ENCODE peak calls at places on chromosomes 1 and 21, in four cellular contexts. D is esophagus muscularis mucosa, G is choroid plexus epithelial cell, E is NB4. I is an unnamed sample.

GRCh38 chr1:51308636-51309035 is 21.7 kb downstream of the TTC39A start:
- DNase-seq in D (no peak), G (no peak), E (no peak), I (no peak)

GRCh38 chr1:63710306-63710705 is 63.5 kb upstream of the ROR1 start:
- DNase-seq in D (no peak), G (no peak), E (no peak), I (no peak)

GRCh38 chr1:103160281-103160680 is 52.0 kb upstream of the COL11A1 start:
- DNase-seq in D (no peak), G (peak), E (no peak), I (no peak)

GRCh38 chr21:25938673-25939395 is 204.1 kb downstream of the GABPA start:
- DNase-seq in D (no peak), G (peak), E (no peak), I (peak)

GRCh38 chr21:40752125-40752524 is 94.8 kb downstream of the DSCAM start:
- DNase-seq in D (peak), G (no peak), E (no peak), I (no peak)

GRCh38 chr1:225933072-225933471 is 7.9 kb downstream of the LEFTY2 start:
- DNase-seq in D (no peak), G (peak), E (no peak), I (peak)

GRCh38 chr1:152960452-152961044 is 9.9 kb upstream of the SPRR4 start:
- DNase-seq in D (no peak), G (no peak), E (peak), I (no peak)

GRCh38 chr1:70090875-70091274 is 114.5 kb downstream of the LRRC40 start:
- DNase-seq in D (no peak), G (peak), E (no peak), I (peak)

GRCh38 chr1:232457607-232458006 is 172.3 kb downstream of the SIPA1L2 start:
- DNase-seq in D (no peak), G (no peak), E (no peak), I (no peak)

GRCh38 chr1:156371553-156372264 is 2.7 kb downstream of the RHBG start:
- DNase-seq in D (no peak), G (peak), E (peak), I (peak)

GRCh38 chr1:8202182-8202905 is 115.6 kb upstream of the SLC45A1 start:
- DNase-seq in D (no peak), G (peak), E (no peak), I (peak)

GRCh38 chr1:63795455-63795854 is 21.6 kb downstream of the ROR1 start:
- DNase-seq in D (no peak), G (peak), E (no peak), I (no peak)

GRCh38 chr1:89070509-89070908 is 5.5 kb upstream of the GBP1 start:
- DNase-seq in D (no peak), G (peak), E (no peak), I (no peak)
- H3K4me3 ChIP-seq in D (peak), G (no peak), E (no peak), I (no peak)

GRCh38 chr1:18974005-18974404 is 17.5 kb upstream of the IFFO2 start:
- DNase-seq in D (no peak), G (no peak), E (no peak), I (no peak)

GRCh38 chr1:18972991-18973390 is 16.5 kb upstream of the IFFO2 start:
- DNase-seq in D (no peak), G (no peak), E (peak), I (no peak)

GRCh38 chr1:18973446-18973955 is 17.0 kb upstream of the IFFO2 start:
- DNase-seq in D (no peak), G (no peak), E (no peak), I (no peak)

GRCh38 chr1:18970762-18971161 is 14.3 kb upstream of the IFFO2 start:
- DNase-seq in D (no peak), G (no peak), E (no peak), I (no peak)

GRCh38 chr1:18972531-18972930 is 16.1 kb upstream of the IFFO2 start:
- DNase-seq in D (no peak), G (peak), E (peak), I (peak)
- TF ChIP-seq CTCF in D (peak), G (peak), E (no peak), I (peak)

GRCh38 chr1:246690100-246690499 is 34.1 kb upstream of the SCCPDH start:
- DNase-seq in D (no peak), G (no peak), E (no peak), I (no peak)

GRCh38 chr1:246695136-246695535 is 29.1 kb upstream of the SCCPDH start:
- DNase-seq in D (no peak), G (no peak), E (no peak), I (peak)

GRCh38 chr1:246691622-246692495 is 32.4 kb upstream of the SCCPDH start:
- DNase-seq in D (no peak), G (no peak), E (no peak), I (peak)

GRCh38 chr1:246687002-246687401 is 37.2 kb upstream of the SCCPDH start:
- DNase-seq in D (no peak), G (no peak), E (no peak), I (no peak)

DNA sequence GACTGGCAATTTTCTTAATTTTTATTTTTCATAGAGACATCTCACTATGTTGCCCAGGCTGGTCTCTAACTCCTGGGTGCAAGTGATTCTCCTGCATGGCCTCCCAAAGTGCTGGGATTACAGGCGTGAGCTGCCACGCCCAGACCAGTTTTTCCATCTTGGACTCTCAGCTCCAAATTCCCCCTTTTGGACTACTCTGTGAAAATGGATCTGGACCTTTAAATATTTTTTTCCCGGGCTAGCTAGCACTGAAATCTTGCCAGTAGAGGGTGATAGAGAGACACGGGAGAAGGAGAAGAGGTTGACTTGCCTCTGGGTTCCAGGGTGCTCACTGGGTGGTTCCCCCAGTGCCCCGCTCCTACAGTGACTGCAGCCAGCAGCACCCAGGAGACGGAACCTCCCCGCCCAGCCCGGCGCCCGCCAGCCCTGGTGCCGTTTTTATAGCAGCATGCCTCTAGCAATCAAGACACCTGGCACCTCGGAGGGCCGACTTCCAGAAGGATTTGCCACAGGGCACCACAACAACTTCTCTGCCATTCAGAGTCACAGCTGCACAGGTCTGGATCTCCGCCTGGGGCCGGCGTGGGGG is 34.7 kb upstream of the SCCPDH start:
- DNase-seq in D (no peak), G (peak), E (peak), I (peak)
- H3K4me3 ChIP-seq in D (peak), G (peak), E (no peak), I (peak)

GRCh38 chr1:243712242-243712641 is 137.8 kb downstream of the AKT3 start:
- DNase-seq in D (no peak), G (no peak), E (no peak), I (no peak)

GRCh38 chr1:243713470-243714186 is 136.4 kb downstream of the AKT3 start:
- DNase-seq in D (no peak), G (peak), E (peak), I (peak)

GRCh38 chr1:243710467-243710866 is 139.6 kb downstream of the AKT3 start:
- DNase-seq in D (no peak), G (no peak), E (peak), I (no peak)

GRCh38 chr1:243715285-243715684 is 134.8 kb downstream of the AKT3 start:
- DNase-seq in D (no peak), G (peak), E (peak), I (peak)

GRCh38 chr1:243712890-243713425 is 137.1 kb downstream of the AKT3 start:
- DNase-seq in D (no peak), G (peak), E (peak), I (peak)
- TF ChIP-seq CTCF in D (no peak), G (peak), E (peak), I (peak)

GRCh38 chr1:54588377-54588776 is 34.9 kb downstream of the FAM151A start:
- DNase-seq in D (no peak), G (no peak), E (no peak), I (no peak)
- H3K4me3 ChIP-seq in D (no peak), G (no peak), E (no peak), I (no peak)

GRCh38 chr1:6134206-6134605 is 45.9 kb downstream of the CHD5 start:
- DNase-seq in D (no peak), G (no peak), E (no peak), I (no peak)

GRCh38 chr1:6140413-6140812 is 39.7 kb downstream of the CHD5 start:
- DNase-seq in D (no peak), G (no peak), E (no peak), I (no peak)

GRCh38 chr1:6136516-6137220 is 43.5 kb downstream of the CHD5 start:
- DNase-seq in D (no peak), G (no peak), E (no peak), I (no peak)

GRCh38 chr1:6134741-6135510 is 45.2 kb downstream of the CHD5 start:
- DNase-seq in D (no peak), G (no peak), E (no peak), I (no peak)

DNA sequence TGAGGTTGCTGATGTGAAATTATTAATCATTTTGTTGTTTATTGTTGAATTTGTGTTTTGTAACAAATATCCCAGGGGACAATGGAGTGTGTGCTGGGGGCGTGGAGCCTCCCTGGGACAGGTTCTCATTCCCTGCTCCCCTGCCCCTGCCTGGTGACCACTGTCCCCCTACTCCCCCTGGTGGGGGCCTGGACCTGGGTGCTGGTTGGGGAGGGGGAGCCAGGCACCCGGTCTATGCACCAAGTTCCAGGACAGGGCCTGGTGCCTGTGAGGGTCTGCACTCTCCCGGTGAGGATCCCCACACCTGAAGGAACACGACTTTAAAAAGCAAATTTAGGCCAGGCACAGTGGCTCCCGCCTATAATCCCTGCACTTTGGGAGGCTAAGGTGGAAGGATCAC is 42.4 kb downstream of the CHD5 start:
- DNase-seq in D (no peak), G (no peak), E (no peak), I (no peak)
- TF ChIP-seq CTCF in D (no peak), G (no peak), E (no peak), I (no peak)

GRCh38 chr1:216914974-216915373 is 191.7 kb upstream of the ESRRG start:
- DNase-seq in D (no peak), G (peak), E (peak), I (no peak)

GRCh38 chr1:216913966-216914365 is 190.7 kb upstream of the ESRRG start:
- DNase-seq in D (no peak), G (no peak), E (no peak), I (no peak)

GRCh38 chr1:216919033-216919970 is 196.1 kb upstream of the ESRRG start:
- DNase-seq in D (peak), G (no peak), E (no peak), I (no peak)

DNA sequence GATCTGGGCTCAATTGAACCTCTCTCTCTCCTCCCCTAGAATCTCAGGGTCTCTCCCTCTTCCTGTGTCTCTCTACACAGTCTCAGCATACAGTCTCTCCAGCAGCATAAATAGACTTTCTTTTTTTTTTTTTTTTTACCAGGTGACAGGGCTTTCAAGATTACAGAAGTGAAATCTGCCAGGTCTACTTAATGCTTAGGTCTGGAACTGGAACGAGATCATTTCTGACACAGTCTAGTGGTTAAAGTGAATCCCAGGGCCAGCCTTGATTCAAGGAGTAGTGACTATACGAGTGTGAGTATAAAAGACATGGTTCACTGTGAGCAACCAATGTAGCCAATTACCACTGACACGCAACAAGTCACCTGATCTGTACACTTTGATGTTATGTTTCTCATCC is 193.8 kb upstream of the ESRRG start:
- DNase-seq in D (no peak), G (no peak), E (no peak), I (no peak)
- H3K4me3 ChIP-seq in D (no peak), G (no peak), E (no peak), I (no peak)

GRCh38 chr1:162942903-162943567 is 82.1 kb upstream of the CCDC190 start:
- DNase-seq in D (no peak), G (peak), E (no peak), I (peak)
- TF ChIP-seq CTCF in D (no peak), G (no peak), E (no peak), I (no peak)

GRCh38 chr1:109960745-109961094 is 23.8 kb upstream of the AHCYL1 start:
- DNase-seq in D (no peak), G (no peak), E (no peak), I (no peak)
- H3K4me3 ChIP-seq in D (no peak), G (no peak), E (no peak), I (no peak)

GRCh38 chr1:22889213-22889827 is 83.3 kb downstream of the LACTBL1 start:
- DNase-seq in D (no peak), G (peak), E (peak), I (peak)
- TF ChIP-seq CTCF in D (peak), G (peak), E (peak), I (peak)

I was measured in fibroblast of mammary gland.